ENCODE peak calls at places on chromosomes 5 and 9, in six cellular contexts. P, A, N, G, D and M are unnamed samples.

GRCh38 chr9:92120138-92120537 is 4.9 kb upstream of the SPTLC1 start:
- DNase-seq in P (no peak), A (no peak), N (no peak), G (no peak), D (no peak), M (no peak)

GRCh38 chr5:144142826-144143167 is 27.7 kb downstream of the YIPF5 start:
- DNase-seq in P (no peak), A (no peak), N (no peak), G (no peak), D (no peak), M (no peak)

GRCh38 chr9:35909687-35910612 is 660 bp downstream of the SPAAR start:
- DNase-seq in P (no peak), A (no peak), N (no peak), G (no peak), D (no peak), M (no peak)

GRCh38 chr5:540215-541147 is 16.2 kb upstream of the SLC9A3 start:
- DNase-seq in P (no peak), A (no peak), N (no peak), G (no peak), D (no peak), M (no peak)

GRCh38 chr9:88742483-88742882 is 207.5 kb downstream of the NXNL2 start:
- DNase-seq in P (no peak), A (no peak), N (peak; percentile 55), G (no peak), D (no peak), M (no peak)

GRCh38 chr9:107422189-107422802 is 67.3 kb downstream of the KLF4 start:
- DNase-seq in P (peak; percentile 86), A (peak; percentile 74), N (peak; percentile 51), G (peak; percentile 73), D (peak; percentile 88), M (peak; percentile 91)

GRCh38 chr5:128228506-128228905 is 144.9 kb downstream of the SLC12A2 start:
- DNase-seq in P (peak; percentile 16), A (no peak), N (peak; percentile 58), G (no peak), D (no peak), M (no peak)

GRCh38 chr9:133103183-133103986 is 17.7 kb downstream of the RALGDS start:
- DNase-seq in P (peak; percentile 57), A (peak; percentile 62), N (peak; percentile 19), G (no peak), D (peak; percentile 74), M (peak; percentile 59)

GRCh38 chr5:130912088-130912487 is 253.0 kb downstream of the HINT1 start:
- DNase-seq in P (peak; percentile 7), A (no peak), N (no peak), G (no peak), D (no peak), M (no peak)

GRCh38 chr5:163964650-163965049 is 459.2 kb downstream of the MAT2B start:
- DNase-seq in P (peak; percentile 3), A (no peak), N (peak; percentile 39), G (no peak), D (no peak), M (no peak)

GRCh38 chr5:173984218-173984617 is 4.8 kb upstream of the C5orf47 start:
- DNase-seq in P (peak; percentile 45), A (no peak), N (peak; percentile 28), G (no peak), D (peak; percentile 32), M (peak; percentile 57)

GRCh38 chr5:178642351-178642909 is 15.6 kb upstream of the CLK4 start:
- DNase-seq in P (peak; percentile 90), A (no peak), N (peak; percentile 79), G (no peak), D (peak; percentile 79), M (no peak)

GRCh38 chr5:98428806-98429205 is 344.7 kb upstream of the RGMB start:
- DNase-seq in P (peak; percentile 77), A (no peak), N (peak; percentile 54), G (no peak), D (no peak), M (no peak)

GRCh38 chr5:136004436-136004835 is 24.4 kb upstream of the TGFBI start:
- DNase-seq in P (peak; percentile 98), A (no peak), N (peak; percentile 97), G (no peak), D (no peak), M (no peak)

GRCh38 chr5:32711693-32712462 is 757 bp downstream of the NPR3 start:
- DNase-seq in P (peak; percentile 43), A (peak; percentile 32), N (peak; percentile 49), G (no peak), D (no peak), M (peak; percentile 51)

GRCh38 chr5:10550222-10550995 is 13.5 kb upstream of the ANKRD33B start:
- DNase-seq in P (peak; percentile 29), A (no peak), N (no peak), G (no peak), D (no peak), M (no peak)

GRCh38 chr5:108136493-108136892 is 245.4 kb downstream of the FBXL17 start:
- DNase-seq in P (no peak), A (no peak), N (no peak), G (no peak), D (no peak), M (no peak)

GRCh38 chr9:100472725-100473261 is at the start of gene TMEFF1:
- DNase-seq in P (peak; percentile 27), A (peak; percentile 86), N (peak; percentile 26), G (peak; percentile 50), D (peak; percentile 24), M (peak; percentile 88)

GRCh38 chr5:159913048-159913447 is 3.2 kb upstream of the ADRA1B start:
- DNase-seq in P (peak; percentile 92), A (no peak), N (peak; percentile 76), G (no peak), D (peak; percentile 82), M (no peak)

GRCh38 chr5:159240301-159240870 is 22.7 kb upstream of the UBLCP1 start:
- DNase-seq in P (peak; percentile 68), A (no peak), N (peak; percentile 42), G (no peak), D (peak; percentile 29), M (no peak)

GRCh38 chr9:78958887-78959286 is 612.9 kb upstream of the TLE4 start:
- DNase-seq in P (no peak), A (no peak), N (no peak), G (no peak), D (peak; percentile 37), M (no peak)

GRCh38 chr5:99331061-99331460 is 402.3 kb upstream of the CHD1 start:
- DNase-seq in P (no peak), A (no peak), N (no peak), G (no peak), D (no peak), M (no peak)

GRCh38 chr9:90665072-90665471 is 22.4 kb upstream of the DIRAS2 start:
- DNase-seq in P (no peak), A (no peak), N (no peak), G (peak; percentile 23), D (no peak), M (peak; percentile 70)

DNA sequence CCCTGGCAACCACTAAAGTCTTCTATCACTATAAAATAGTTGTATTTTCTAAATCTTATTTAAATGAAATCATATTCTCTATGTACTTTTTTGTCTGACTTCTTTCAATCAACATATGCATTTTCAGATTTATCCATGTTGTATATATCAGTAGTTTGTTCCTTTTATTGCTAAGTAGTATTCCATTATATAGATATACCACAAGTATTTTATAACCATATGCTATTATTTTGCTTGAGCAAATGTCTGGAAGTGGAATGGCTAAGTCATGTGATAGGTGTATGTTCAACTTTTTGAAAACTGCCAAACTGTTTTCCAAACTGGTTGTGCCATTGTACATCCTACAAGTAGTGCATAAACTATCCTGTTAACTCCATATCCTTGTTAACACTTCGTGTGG is 131.1 kb downstream of the CWC27 start:
- DNase-seq in P (no peak), A (no peak), N (no peak), G (no peak), D (no peak), M (no peak)
- H4K8ac ChIP-seq in P (no peak overlapping the region), A (no peak overlapping the region), N (no peak overlapping the region), G (no peak overlapping the region), D (no peak overlapping the region), M (no peak overlapping the region)

DNA sequence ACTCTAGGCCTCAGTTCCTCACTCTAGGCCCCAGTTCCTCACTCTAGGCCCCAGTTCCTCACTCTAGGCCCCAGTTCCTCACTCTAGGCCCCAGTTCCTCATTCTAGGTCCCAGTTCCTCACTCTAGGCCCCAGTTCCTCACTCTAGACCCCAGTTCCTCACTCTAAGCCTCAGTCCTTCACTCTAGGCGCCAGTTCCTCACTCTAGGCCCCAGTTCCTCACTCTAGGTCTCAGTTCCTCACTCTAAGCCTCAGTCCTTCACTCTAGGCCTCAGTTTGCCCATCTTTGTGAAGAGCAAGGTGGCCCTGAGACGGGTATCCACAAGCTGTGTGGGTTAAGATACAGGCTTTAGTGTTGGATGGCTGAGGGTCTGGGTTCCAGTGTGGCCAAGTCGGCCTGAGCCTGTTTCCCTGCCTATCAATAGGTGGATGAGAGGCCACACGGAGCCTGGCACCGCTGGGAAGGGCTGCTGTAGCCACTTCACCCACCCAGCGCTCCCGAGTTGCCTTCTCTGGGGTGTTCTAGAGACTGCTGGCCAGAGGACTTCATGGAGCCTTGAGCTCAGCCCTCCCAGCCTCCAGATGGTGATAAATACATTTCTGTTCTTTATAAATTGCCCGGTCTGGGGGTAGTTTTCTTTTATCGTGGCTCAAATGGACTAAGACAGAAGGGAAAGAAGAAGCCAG is 150.1 kb downstream of the RXRA start:
- DNase-seq in P (no peak), A (no peak), N (no peak), G (no peak), D (no peak), M (no peak)
- H2AFZ ChIP-seq in P (no peak overlapping the region), A (no peak overlapping the region), N (peak overlapping the region; percentile 82), G (no peak overlapping the region), D (no peak overlapping the region), M (no peak overlapping the region)

GRCh38 chr9:77594963-77595362 is 53.2 kb downstream of the GNA14 start:
- DNase-seq in P (no peak), A (no peak), N (no peak), G (no peak), D (no peak), M (no peak)
- H2BK120ac ChIP-seq in P (no peak overlapping the region), A (no peak overlapping the region), N (no peak overlapping the region), G (no peak overlapping the region), D (no peak overlapping the region), M (no peak overlapping the region)

GRCh38 chr5:146894763-146895521 is 16.4 kb upstream of the PPP2R2B start:
- DNase-seq in P (no peak), A (no peak), N (no peak), G (no peak), D (no peak), M (no peak)

GRCh38 chr5:146891511-146891910 is 13.0 kb upstream of the PPP2R2B start:
- DNase-seq in P (no peak), A (no peak), N (no peak), G (no peak), D (no peak), M (no peak)

GRCh38 chr5:146902471-146902870 is 23.9 kb upstream of the PPP2R2B start:
- DNase-seq in P (no peak), A (no peak), N (no peak), G (no peak), D (no peak), M (no peak)

GRCh38 chr5:146893991-146894390 is 15.4 kb upstream of the PPP2R2B start:
- DNase-seq in P (no peak), A (no peak), N (no peak), G (no peak), D (no peak), M (no peak)

DNA sequence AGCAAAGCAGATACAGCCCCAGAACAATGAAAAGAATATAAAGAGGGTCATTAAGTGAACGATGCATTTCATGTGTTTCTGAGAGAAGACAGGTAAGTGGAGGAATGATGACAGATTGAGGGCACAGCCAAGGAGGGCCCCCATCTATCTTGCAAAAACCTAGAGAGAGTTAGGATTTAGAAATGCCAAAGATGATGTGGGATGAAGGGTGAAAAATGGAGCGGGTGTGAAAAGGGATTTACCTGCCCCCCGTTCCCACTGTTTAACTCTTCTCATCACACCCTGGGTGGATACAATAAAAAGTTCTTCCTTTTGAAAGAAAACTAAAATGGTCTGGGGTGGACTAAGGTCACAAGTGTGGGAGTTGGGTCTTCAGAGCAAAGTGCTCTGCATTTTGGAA is 18.5 kb upstream of the PPP2R2B start:
- DNase-seq in P (no peak), A (no peak), N (no peak), G (no peak), D (no peak), M (no peak)
- H4K8ac ChIP-seq in P (no peak overlapping the region), A (no peak overlapping the region), N (no peak overlapping the region), G (no peak overlapping the region), D (no peak overlapping the region), M (no peak overlapping the region)